ENCODE peak calls at places on chromosomes 6 and 20, in eight cellular contexts. L is Peyer's patch; J is CD8-positive, alpha-beta T cell; F is M059J; S is lower lobe of right lung; I is AG20443; D is neuronal stem cell; N is HL-60. U is an unnamed sample.

GRCh38 chr6:143187173-143187908 is 126.7 kb downstream of the AIG1 start:
- DNase-seq in F (peak), D (no peak), S (no peak), J (no peak), N (no peak), I (peak), L (no peak), U (peak)

GRCh38 chr20:19672498-19672897 is 85.6 kb upstream of the RIN2 start:
- DNase-seq in I (no peak), L (no peak), D (no peak), S (no peak), N (no peak), J (no peak), F (no peak), U (no peak)

GRCh38 chr6:52241819-52242218 is 2.5 kb downstream of the IL17F start:
- DNase-seq in S (no peak), I (no peak), N (no peak), D (no peak), J (no peak), F (no peak), L (no peak), U (no peak)

GRCh38 chr6:165777680-165778079 is 114.6 kb upstream of the PDE10A start:
- DNase-seq in D (no peak), S (no peak), J (no peak), N (no peak), F (no peak), I (no peak), L (no peak), U (no peak)

GRCh38 chr6:161188547-161189465 is 85.1 kb downstream of the AGPAT4 start:
- DNase-seq in L (no peak), I (no peak), S (no peak), F (no peak), D (no peak), J (no peak), N (no peak), U (no peak)

GRCh38 chr6:21748343-21749063 is 155.0 kb downstream of the SOX4 start:
- DNase-seq in N (no peak), I (no peak), L (no peak), J (no peak), S (no peak), D (no peak), F (peak), U (peak)

GRCh38 chr20:59014680-59015389 is 4.4 kb upstream of the TUBB1 start:
- DNase-seq in L (no peak), J (no peak), D (no peak), N (no peak), I (no peak), F (no peak), S (no peak), U (no peak)

GRCh38 chr6:95917034-95917433 is 98.7 kb upstream of the FUT9 start:
- DNase-seq in L (no peak), J (no peak), N (peak), F (no peak), D (no peak), S (no peak), I (no peak), U (peak)

GRCh38 chr6:93985953-93986352 is 566.6 kb upstream of the EPHA7 start:
- DNase-seq in N (no peak), I (no peak), D (no peak), J (no peak), F (no peak), L (no peak), S (no peak), U (no peak)

GRCh38 chr20:38789503-38790209 is 15.8 kb upstream of the PPP1R16B start:
- DNase-seq in J (no peak), L (no peak), N (no peak), S (no peak), F (peak), I (peak), D (no peak), U (peak)